ENCODE peak calls at places on chromosomes 3 and 15, in five cellular contexts. J is endothelial cell, N is NAMALWA, Q is Ammon's horn, G is fibroblast of mammary gland. B is an unnamed sample.
A peak's percentile ranks its signal among the peaks of the same experiment; 100 is the strongest.

GRCh38 chr3:133487920-133488540 is 85.5 kb upstream of the CDV3 start:
- DNase-seq in J (no peak), Q (no peak), N (peak; percentile 44), G (peak; percentile 58), B (no peak)

GRCh38 chr3:59127071-59127470 is 77.2 kb upstream of the CFAP20DC start:
- DNase-seq in J (no peak), Q (no peak), G (peak; percentile 69), N (no peak), B (no peak)

GRCh38 chr3:184230081-184230602 is 757 bp downstream of the VWA5B2 start:
- DNase-seq in J (no peak), G (no peak), Q (no peak), N (no peak), B (no peak)

GRCh38 chr3:29914861-29915524 is 634.1 kb downstream of the RBMS3 start:
- DNase-seq in Q (no peak), J (no peak), N (no peak), G (peak; percentile 91), B (no peak)

GRCh38 chr3:180267202-180267843 is 230.6 kb upstream of the PEX5L start:
- DNase-seq in J (no peak), N (peak; percentile 6), G (no peak), Q (no peak), B (no peak)

GRCh38 chr3:126491221-126492013 is 15.7 kb upstream of the ZXDC start:
- DNase-seq in G (no peak), Q (no peak), N (no peak), J (no peak), B (no peak)

GRCh38 chr3:192830279-192831110 is 87.2 kb downstream of the MB21D2 start:
- DNase-seq in J (no peak), Q (no peak), G (no peak), N (no peak), B (no peak)

GRCh38 chr3:162719684-162720341 is 1223.2 kb downstream of the OTOL1 start:
- DNase-seq in Q (no peak), N (no peak), J (no peak), G (peak; percentile 98), B (no peak)

GRCh38 chr15:29568840-29569532 is 253.3 kb downstream of the TJP1 start:
- DNase-seq in N (no peak), J (peak; percentile 16), Q (peak; percentile 34), G (no peak), B (no peak)

GRCh38 chr15:59779110-59779509 is 90.0 kb upstream of the BNIP2 start:
- DNase-seq in Q (no peak), G (no peak), J (no peak), N (no peak), B (no peak)

GRCh38 chr3:161409069-161409468 is 37.8 kb upstream of the SPTSSB start:
- DNase-seq in N (peak; percentile 65), Q (peak; percentile 32), G (peak; percentile 65), J (peak; percentile 47), B (no peak)

GRCh38 chr3:153783106-153783505 is 338.1 kb upstream of the ARHGEF26 start:
- DNase-seq in Q (no peak), G (peak; percentile 39), J (no peak), N (no peak), B (no peak)

GRCh38 chr3:133475245-133476010 is 75.6 kb downstream of the BFSP2 start:
- DNase-seq in J (no peak), Q (peak; percentile 14), N (peak; percentile 97), G (no peak), B (no peak)

GRCh38 chr15:91186892-91187644 is 87.0 kb downstream of the SV2B start:
- DNase-seq in N (peak; percentile 24), Q (no peak), J (peak; percentile 50), G (peak; percentile 6), B (no peak)

GRCh38 chr15:83565553-83566159 is 88.3 kb upstream of the ADAMTSL3 start:
- DNase-seq in N (peak; percentile 50), G (peak; percentile 41), Q (peak; percentile 39), J (peak; percentile 26), B (no peak)

GRCh38 chr15:44882499-44882968 is 74.0 kb upstream of the TERB2 start:
- DNase-seq in J (no peak), N (no peak), Q (no peak), G (no peak), B (no peak)

GRCh38 chr15:45200799-45201556 is 13.2 kb upstream of the SHF start:
- DNase-seq in N (peak; percentile 76), J (peak; percentile 79), G (peak; percentile 88), Q (peak; percentile 93), B (peak; percentile 82)

GRCh38 chr15:56812255-56812654 is 78.9 kb upstream of the ZNF280D start:
- DNase-seq in N (no peak), G (no peak), J (no peak), Q (no peak), B (no peak)

GRCh38 chr3:114411811-114412803 is 118.3 kb downstream of the TIGIT start:
- DNase-seq in G (peak; percentile 90), Q (no peak), N (no peak), J (no peak), B (no peak)

GRCh38 chr3:38353151-38353550 is 6.6 kb downstream of the XYLB start:
- DNase-seq in G (peak; percentile 72), Q (no peak), J (no peak), N (no peak), B (no peak)

GRCh38 chr3:184801241-184801640 is 10.7 kb upstream of the VPS8 start:
- DNase-seq in Q (no peak), J (no peak), G (no peak), N (no peak), B (no peak)

GRCh38 chr3:67685499-67685898 is 31.1 kb upstream of the SUCLG2 start:
- DNase-seq in N (peak; percentile 56), J (no peak), Q (peak; percentile 12), G (no peak), B (no peak)

GRCh38 chr3:193780810-193781472 is 187.9 kb downstream of the OPA1 start:
- DNase-seq in N (peak; percentile 52), Q (peak; percentile 75), J (peak; percentile 74), G (peak; percentile 79), B (peak; percentile 69)

GRCh38 chr15:80423215-80423614 is 19.0 kb downstream of the ARNT2 start:
- DNase-seq in G (peak; percentile 10), Q (no peak), J (no peak), N (no peak), B (no peak)

GRCh38 chr3:126748701-126749546 is 44.9 kb downstream of the CHCHD6 start:
- DNase-seq in N (no peak), G (no peak), J (no peak), Q (no peak), B (no peak)